ENCODE peak calls at places on chromosomes 6 and 20, in nine cellular contexts. One of them, this sample, is unnamed.

GRCh38 chr6:116633685-116634084 is 17.4 kb downstream of the RSPH4A start:
- DNase-seq in IMR-90: no peak
- DNase-seq in mesothelial cell of epicardium: no peak
- DNase-seq in T-cell: no peak
- DNase-seq in adipocyte: no peak
- DNase-seq in neural crest cell: no peak
- DNase-seq in cardiac muscle cell: no peak
- DNase-seq in epithelial cell of esophagus: no peak
- DNase-seq in HEK293T: peak
- DNase-seq in this sample: no peak

GRCh38 chr6:118859517-118860064 is 34.4 kb upstream of the ASF1A start:
- DNase-seq in IMR-90: no peak
- DNase-seq in mesothelial cell of epicardium: no peak
- DNase-seq in T-cell: no peak
- DNase-seq in adipocyte: no peak
- DNase-seq in neural crest cell: no peak
- DNase-seq in cardiac muscle cell: no peak
- DNase-seq in epithelial cell of esophagus: no peak
- DNase-seq in HEK293T: no peak
- DNase-seq in this sample: no peak

GRCh38 chr20:59153355-59153681 is 10.3 kb upstream of the ZNF831 start:
- DNase-seq in IMR-90: no peak
- DNase-seq in mesothelial cell of epicardium: no peak
- DNase-seq in T-cell: no peak
- DNase-seq in adipocyte: no peak
- DNase-seq in neural crest cell: no peak
- DNase-seq in cardiac muscle cell: no peak
- DNase-seq in epithelial cell of esophagus: no peak
- DNase-seq in HEK293T: no peak
- DNase-seq in this sample: no peak

GRCh38 chr6:135233676-135234491 is 52.8 kb downstream of the MYB start:
- DNase-seq in IMR-90: no peak
- DNase-seq in mesothelial cell of epicardium: no peak
- DNase-seq in T-cell: no peak
- DNase-seq in adipocyte: no peak
- DNase-seq in neural crest cell: no peak
- DNase-seq in cardiac muscle cell: peak
- DNase-seq in epithelial cell of esophagus: no peak
- DNase-seq in HEK293T: no peak
- DNase-seq in this sample: peak

GRCh38 chr20:48357714-48358113 is 470.1 kb downstream of the PREX1 start:
- DNase-seq in IMR-90: no peak
- DNase-seq in mesothelial cell of epicardium: no peak
- DNase-seq in T-cell: no peak
- DNase-seq in adipocyte: no peak
- DNase-seq in neural crest cell: no peak
- DNase-seq in cardiac muscle cell: no peak
- DNase-seq in epithelial cell of esophagus: no peak
- DNase-seq in HEK293T: no peak
- DNase-seq in this sample: no peak

GRCh38 chr20:25541676-25542075 is 43.7 kb downstream of the NINL start:
- DNase-seq in IMR-90: no peak
- DNase-seq in mesothelial cell of epicardium: no peak
- DNase-seq in T-cell: no peak
- DNase-seq in adipocyte: peak
- DNase-seq in neural crest cell: no peak
- DNase-seq in cardiac muscle cell: peak
- DNase-seq in epithelial cell of esophagus: no peak
- DNase-seq in HEK293T: no peak
- DNase-seq in this sample: peak

GRCh38 chr6:106539931-106540330 is 89.4 kb downstream of the RTN4IP1 start:
- DNase-seq in IMR-90: no peak
- DNase-seq in mesothelial cell of epicardium: no peak
- DNase-seq in T-cell: no peak
- DNase-seq in adipocyte: no peak
- DNase-seq in neural crest cell: peak
- DNase-seq in cardiac muscle cell: no peak
- DNase-seq in epithelial cell of esophagus: no peak
- DNase-seq in HEK293T: no peak
- DNase-seq in this sample: no peak

GRCh38 chr6:25745836-25746235 is 8.7 kb upstream of the SLC17A4 start:
- DNase-seq in IMR-90: no peak
- DNase-seq in mesothelial cell of epicardium: no peak
- DNase-seq in T-cell: no peak
- DNase-seq in adipocyte: no peak
- DNase-seq in neural crest cell: no peak
- DNase-seq in cardiac muscle cell: no peak
- DNase-seq in epithelial cell of esophagus: no peak
- DNase-seq in HEK293T: no peak
- DNase-seq in this sample: no peak

GRCh38 chr6:83770910-83771309 is 62.0 kb upstream of the SNAP91 start:
- DNase-seq in IMR-90: no peak
- DNase-seq in mesothelial cell of epicardium: no peak
- DNase-seq in T-cell: no peak
- DNase-seq in adipocyte: no peak
- DNase-seq in neural crest cell: no peak
- DNase-seq in cardiac muscle cell: no peak
- DNase-seq in epithelial cell of esophagus: no peak
- DNase-seq in HEK293T: no peak
- DNase-seq in this sample: no peak

GRCh38 chr20:9912290-9912689 is 73.4 kb upstream of the PAK5 start:
- DNase-seq in IMR-90: no peak
- DNase-seq in mesothelial cell of epicardium: no peak
- DNase-seq in T-cell: no peak
- DNase-seq in adipocyte: no peak
- DNase-seq in neural crest cell: no peak
- DNase-seq in cardiac muscle cell: no peak
- DNase-seq in epithelial cell of esophagus: no peak
- DNase-seq in HEK293T: no peak
- DNase-seq in this sample: no peak

GRCh38 chr6:3592371-3592941 is 135.6 kb upstream of the SLC22A23 start:
- DNase-seq in IMR-90: peak
- DNase-seq in mesothelial cell of epicardium: no peak
- DNase-seq in T-cell: no peak
- DNase-seq in adipocyte: peak
- DNase-seq in neural crest cell: no peak
- DNase-seq in cardiac muscle cell: peak
- DNase-seq in epithelial cell of esophagus: peak
- DNase-seq in HEK293T: peak
- DNase-seq in this sample: peak

GRCh38 chr20:853406-853996 is 20.0 kb downstream of the FAM110A start:
- DNase-seq in IMR-90: no peak
- DNase-seq in mesothelial cell of epicardium: no peak
- DNase-seq in T-cell: no peak
- DNase-seq in adipocyte: no peak
- DNase-seq in neural crest cell: no peak
- DNase-seq in cardiac muscle cell: no peak
- DNase-seq in epithelial cell of esophagus: no peak
- DNase-seq in HEK293T: no peak
- DNase-seq in this sample: no peak

GRCh38 chr6:139568157-139568955 is 193.9 kb upstream of the CITED2 start:
- DNase-seq in IMR-90: no peak
- DNase-seq in mesothelial cell of epicardium: no peak
- DNase-seq in T-cell: no peak
- DNase-seq in adipocyte: no peak
- DNase-seq in neural crest cell: no peak
- DNase-seq in cardiac muscle cell: no peak
- DNase-seq in epithelial cell of esophagus: no peak
- DNase-seq in HEK293T: no peak
- DNase-seq in this sample: no peak

GRCh38 chr20:24785141-24785924 is 163.7 kb upstream of the CST7 start:
- DNase-seq in IMR-90: peak
- DNase-seq in mesothelial cell of epicardium: no peak
- DNase-seq in T-cell: no peak
- DNase-seq in adipocyte: peak
- DNase-seq in neural crest cell: no peak
- DNase-seq in cardiac muscle cell: peak
- DNase-seq in epithelial cell of esophagus: peak
- DNase-seq in HEK293T: no peak
- DNase-seq in this sample: peak